ENCODE peak calls at places on chromosomes 16 and 17, in four cellular contexts. Q, U, Z and G are unnamed samples.

GRCh38 chr16:55703003-55704001 is 47.5 kb downstream of the SLC6A2 start:
- DNase-seq in Q (no peak), U (no peak), Z (no peak), G (peak)

GRCh38 chr17:77248216-77249054 is 107.7 kb downstream of the SEC14L1 start:
- DNase-seq in Q (no peak), U (no peak), Z (no peak), G (no peak)

GRCh38 chr16:89357055-89357454 is 133.3 kb downstream of the ANKRD11 start:
- DNase-seq in Q (no peak), U (no peak), Z (no peak), G (no peak)

GRCh38 chr17:80678621-80679020 is 134.0 kb downstream of the RPTOR start:
- DNase-seq in Q (no peak), U (no peak), Z (no peak), G (no peak)

GRCh38 chr16:681746-682427 is 1.7 kb downstream of the STUB1 start:
- DNase-seq in Q (no peak), U (no peak), Z (no peak), G (no peak)

GRCh38 chr17:54967621-54968258 is 714 bp downstream of the COX11 start:
- DNase-seq in Q (no peak), U (no peak), Z (no peak), G (no peak)

GRCh38 chr17:14950216-14950615 is 314.9 kb downstream of the PMP22 start:
- DNase-seq in Q (no peak), U (no peak), Z (no peak), G (no peak)

GRCh38 chr16:72537684-72538083 is 365.7 kb upstream of the PMFBP1 start:
- DNase-seq in Q (no peak), U (no peak), Z (no peak), G (no peak)

GRCh38 chr17:75130632-75131277 is 787 bp downstream of the NT5C start:
- DNase-seq in Q (no peak), U (peak), Z (peak), G (peak)

GRCh38 chr17:50365649-50366393 is 7.2 kb downstream of the MRPL27 start:
- DNase-seq in Q (no peak), U (no peak), Z (peak), G (no peak)
- TF ChIP-seq POLR2A in Q (no peak), U (no peak), Z (no peak), G (no peak)

DNA sequence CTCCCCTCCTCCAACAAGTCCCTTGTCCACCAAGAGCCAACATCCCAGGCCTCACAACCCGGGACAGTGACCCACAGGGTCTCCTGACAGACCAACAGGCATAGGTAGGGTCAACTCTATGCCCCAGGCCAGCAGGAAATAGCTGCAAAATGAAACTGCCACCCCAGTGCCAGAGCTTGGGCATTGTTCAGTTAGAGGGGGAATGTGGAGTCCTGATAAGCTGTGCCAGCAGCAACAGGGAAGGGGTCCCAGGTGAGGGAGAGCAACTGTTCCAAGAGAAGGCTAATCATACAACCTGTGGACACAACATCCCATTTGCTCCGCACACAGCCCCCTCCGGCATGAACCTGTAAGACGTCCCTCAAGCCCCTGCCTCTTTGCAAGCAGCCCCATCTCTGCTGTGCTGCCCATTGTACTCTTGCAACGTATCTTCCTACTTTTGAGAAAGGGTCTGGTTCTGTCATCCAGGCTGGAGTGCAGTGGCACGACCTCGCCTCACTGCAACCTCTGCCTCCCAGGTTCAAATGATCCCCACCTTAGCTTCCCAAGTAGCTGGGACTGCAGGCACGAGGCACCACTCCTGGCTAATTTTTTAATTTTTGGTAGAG is 17.2 kb downstream of the CTRB2 start:
- DNase-seq in Q (no peak), U (no peak), Z (no peak), G (no peak)
- H3K4me3 ChIP-seq in Q (no peak), U (no peak), Z (no peak), G (no peak)

DNA sequence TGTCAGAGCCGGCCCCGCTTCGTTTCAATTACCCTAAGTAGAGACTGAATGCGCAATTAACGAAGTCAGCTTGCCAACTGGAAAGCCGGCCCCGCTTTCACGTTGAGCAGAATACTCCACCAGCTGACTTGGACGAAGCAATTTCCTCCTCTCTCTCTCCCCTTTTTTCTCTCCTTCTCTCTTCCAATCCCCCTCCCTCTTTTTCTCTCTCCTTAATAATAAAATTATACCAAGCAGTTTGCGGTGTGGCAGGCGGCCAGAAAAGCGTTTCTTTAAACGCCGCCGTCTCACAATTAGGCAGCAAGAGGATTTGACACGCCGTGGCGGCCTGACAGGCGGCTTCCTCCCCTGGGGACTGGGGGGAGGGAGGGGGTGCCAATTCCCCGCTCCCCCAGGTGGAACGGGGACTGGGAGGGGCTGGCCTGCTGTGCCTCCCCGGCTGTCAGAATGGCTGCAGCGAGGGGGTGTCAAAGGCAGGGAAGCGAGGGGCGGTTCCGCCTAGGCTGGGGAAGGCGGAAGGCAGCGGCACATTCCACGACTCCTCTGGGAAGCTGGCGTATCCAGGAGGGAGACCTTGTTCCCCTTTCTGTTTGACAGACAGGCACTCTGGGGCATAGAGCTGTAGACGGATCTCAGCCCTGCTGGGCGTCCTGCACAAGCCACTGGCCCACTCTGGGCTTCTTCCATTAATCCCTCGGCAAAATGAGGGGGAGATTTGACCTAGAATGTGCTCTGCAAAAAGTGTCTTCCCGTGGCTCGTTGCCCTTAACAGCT is 52.8 kb downstream of the SREBF1 start:
- DNase-seq in Q (no peak), U (peak), Z (peak), G (no peak)
- TF ChIP-seq CTCF in Q (no peak), U (no peak), Z (no peak), G (no peak)

GRCh38 chr17:1624650-1625049 is 4.0 kb downstream of the SLC43A2 start:
- DNase-seq in Q (no peak), U (no peak), Z (no peak), G (no peak)
- TF ChIP-seq POLR2A in Q (no peak), U (no peak), Z (no peak), G (no peak)

DNA sequence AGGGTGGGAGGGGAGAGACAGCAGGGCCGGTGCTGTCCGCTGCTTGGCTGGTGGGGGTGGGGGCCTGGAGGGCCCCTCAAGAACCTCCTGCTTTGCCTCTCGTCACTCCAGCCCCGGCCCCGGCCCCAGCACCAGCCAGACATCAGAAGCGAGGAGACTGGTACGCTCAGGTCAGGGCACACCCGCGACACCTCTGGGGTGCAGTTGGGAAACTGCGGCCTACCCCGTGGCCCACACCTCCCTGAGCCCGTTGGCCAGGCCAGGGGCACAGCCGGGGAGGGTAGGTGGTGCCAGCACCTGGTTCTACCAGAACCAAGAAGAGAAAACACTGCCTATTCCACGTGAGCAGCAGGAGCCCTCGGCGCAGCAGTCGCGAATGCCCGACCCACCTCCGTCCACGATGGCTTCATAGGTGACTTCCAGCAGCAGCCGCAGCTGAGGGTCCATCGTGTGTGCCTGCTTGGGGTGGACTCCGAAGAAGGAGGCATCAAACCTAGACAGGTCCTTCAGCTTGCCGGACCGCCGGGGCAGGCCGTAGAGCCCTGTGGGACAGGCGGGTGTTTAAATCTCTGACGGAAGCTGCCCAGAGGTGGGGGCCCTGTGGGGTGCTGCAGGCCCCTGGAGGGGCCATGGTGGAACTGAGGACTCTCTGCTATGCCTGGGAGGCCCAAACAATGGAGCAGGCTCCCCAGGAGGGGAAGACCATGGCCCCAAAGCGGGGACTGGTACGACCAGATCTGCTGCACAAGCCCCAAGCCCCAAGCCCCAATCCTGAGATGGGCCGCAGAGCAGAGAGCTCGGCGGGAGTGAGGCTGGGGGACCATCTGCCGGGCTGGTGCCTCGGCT is 2.9 kb downstream of the FASN start:
- DNase-seq in Q (no peak), U (no peak), Z (no peak), G (no peak)
- H3K4me3 ChIP-seq in Q (peak), U (no peak), Z (no peak), G (no peak)

DNA sequence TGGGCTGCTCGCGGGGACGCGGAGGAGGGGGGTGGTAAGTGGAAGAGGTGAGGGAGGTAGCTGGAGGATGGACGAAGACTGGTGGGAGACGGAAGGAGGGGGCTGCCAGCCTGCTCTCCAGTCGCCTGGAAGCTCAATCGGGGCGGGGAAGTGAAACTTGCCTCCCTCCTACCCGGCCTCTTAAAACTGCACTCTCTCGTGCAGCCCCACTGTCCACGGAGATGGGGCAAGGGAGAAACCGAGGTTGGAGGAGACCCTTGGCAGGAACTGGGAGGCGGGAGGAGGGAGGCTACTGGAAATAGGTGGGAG is 1.1 kb downstream of the SOX9 start:
- DNase-seq in Q (peak), U (no peak), Z (no peak), G (no peak)
- TF ChIP-seq CTCF in Q (no peak), U (no peak), Z (no peak), G (no peak)

DNA sequence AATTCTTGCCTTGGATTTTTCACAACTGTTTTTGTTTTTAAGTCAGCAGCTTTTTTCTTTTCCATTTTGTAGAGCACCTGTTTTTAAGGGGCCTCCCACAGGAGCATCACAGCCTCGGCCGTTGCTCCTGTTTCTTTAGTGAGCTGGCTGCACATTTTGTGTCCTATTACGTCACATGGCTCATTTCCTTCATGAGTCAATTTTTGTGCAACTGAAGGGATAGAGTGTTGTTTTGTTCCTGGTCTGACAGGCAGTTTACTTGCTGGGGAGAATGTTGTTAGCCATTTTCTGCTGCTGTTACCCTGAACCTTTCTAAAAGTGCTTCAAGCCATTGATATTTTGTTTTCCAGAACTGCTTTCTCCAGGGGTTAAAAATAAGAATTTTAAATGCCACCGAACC is 45.0 kb upstream of the CRISPLD2 start:
- DNase-seq in Q (no peak), U (peak), Z (no peak), G (peak)
- TF ChIP-seq POLR2A in Q (no peak), U (no peak), Z (no peak), G (no peak)

DNA sequence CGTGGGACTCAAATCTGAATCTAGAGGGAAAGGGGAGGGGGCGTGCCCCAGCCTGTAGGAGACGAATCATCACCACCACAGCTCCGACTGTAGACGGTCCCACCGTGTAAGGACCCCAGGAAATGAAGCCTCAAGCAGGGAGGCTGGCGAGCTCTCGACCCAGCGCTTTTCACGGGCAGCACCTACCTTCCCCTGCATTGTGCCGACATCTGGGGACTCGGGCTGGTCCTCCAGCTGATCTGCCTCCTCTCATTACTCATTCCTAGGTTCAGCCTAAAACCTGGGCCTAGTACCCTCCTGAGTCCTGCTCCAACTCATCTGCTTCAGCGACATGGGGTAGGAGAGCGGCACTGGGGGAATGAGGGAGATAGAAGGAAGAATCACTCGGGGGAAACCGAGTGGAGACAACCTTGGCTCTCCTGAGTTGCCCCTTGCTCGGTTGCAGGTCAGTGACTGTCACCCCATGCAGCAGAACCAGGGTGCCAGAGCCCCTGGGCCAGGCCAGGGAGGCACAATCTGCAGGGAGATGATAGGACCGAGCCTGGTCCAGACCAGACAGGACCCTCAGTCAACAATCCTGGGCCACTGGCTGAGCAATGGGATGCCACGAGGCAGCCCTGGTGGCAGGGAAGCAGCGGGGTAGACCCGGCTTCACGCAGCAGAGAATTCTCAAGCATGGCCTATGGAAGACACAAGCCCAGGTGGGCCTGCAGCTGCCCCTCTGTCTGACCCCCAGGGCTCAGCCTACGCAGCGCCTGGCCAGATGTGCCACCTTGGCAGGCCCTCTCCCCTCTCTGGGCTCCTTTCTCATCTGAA is 833 bp upstream of the BCAR1 start:
- DNase-seq in Q (no peak), U (peak), Z (peak), G (no peak)
- H3K4me3 ChIP-seq in Q (peak), U (peak), Z (peak), G (no peak)

GRCh38 chr17:71296005-71296404 is 824.8 kb upstream of the SOX9 start:
- DNase-seq in Q (no peak), U (no peak), Z (no peak), G (no peak)

GRCh38 chr17:71302721-71303549 is 817.9 kb upstream of the SOX9 start:
- DNase-seq in Q (no peak), U (no peak), Z (no peak), G (no peak)

GRCh38 chr17:71304498-71305158 is 816.2 kb upstream of the SOX9 start:
- DNase-seq in Q (no peak), U (no peak), Z (no peak), G (no peak)

DNA sequence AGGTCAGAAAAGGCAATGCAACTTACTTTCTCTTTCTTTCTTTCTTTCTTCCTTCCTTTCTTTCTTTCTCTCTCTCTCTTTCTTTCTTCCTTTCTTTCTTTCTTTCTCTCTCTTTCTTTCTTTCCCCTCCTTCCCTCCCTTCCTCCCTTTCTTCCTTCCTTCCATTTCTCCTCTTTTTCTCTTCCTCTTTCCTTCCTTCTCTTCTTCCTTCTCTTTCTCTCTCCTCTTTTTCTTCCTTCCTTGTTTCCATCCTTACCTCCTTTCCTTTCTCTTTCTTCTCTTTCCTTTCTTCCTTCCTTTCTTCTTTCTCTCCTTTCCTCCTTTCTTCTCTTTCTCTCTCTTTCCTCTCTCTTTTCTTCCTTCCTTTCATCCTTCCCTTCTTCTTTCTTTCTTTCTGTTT is 819.8 kb upstream of the SOX9 start:
- DNase-seq in Q (no peak), U (no peak), Z (no peak), G (no peak)
- TF ChIP-seq CTCF in Q (no peak), U (no peak), Z (no peak), G (no peak)

DNA sequence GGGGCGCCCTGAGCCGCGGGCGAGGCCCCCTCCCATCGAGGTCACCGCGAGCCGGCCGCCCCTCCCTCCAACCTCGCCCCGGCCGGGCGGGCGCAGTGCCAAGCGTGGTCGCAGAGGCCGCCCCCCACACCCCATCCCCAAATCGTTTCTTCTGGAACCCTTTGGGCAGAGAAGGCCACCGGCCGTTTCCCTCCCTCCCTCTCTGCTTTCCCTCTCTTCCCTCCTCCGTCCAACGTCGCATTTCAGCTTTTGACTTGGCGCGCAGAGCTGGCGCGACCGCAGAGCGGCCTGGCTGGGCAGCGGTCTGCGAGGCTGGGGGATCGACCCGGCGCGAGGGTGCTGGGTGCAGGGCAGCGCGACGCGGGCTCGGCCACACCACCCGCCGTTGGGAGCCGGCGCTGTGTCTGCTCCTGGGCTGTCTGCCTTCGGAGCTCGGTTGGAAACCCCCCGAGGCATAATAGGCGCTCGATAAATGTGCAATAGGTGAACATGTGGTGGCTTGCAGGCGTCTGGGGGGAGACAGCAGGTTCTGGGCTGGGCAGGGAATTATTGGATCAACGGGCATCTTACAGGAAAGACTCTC is 2.9 kb upstream of the NTN3 start:
- DNase-seq in Q (no peak), U (no peak), Z (no peak), G (no peak)
- TF ChIP-seq POLR2A in Q (no peak), U (no peak), Z (no peak), G (no peak)